ENCODE peak calls at places on chromosomes 12 and 14, in eight cellular contexts. F, H, C, P, Z, V, G and O are unnamed samples.

GRCh38 chr12:121532503-121533390 is 48.1 kb downstream of the KDM2B start:
- DNase-seq in F (no peak), H (no peak), C (no peak), P (no peak), Z (no peak), V (peak), G (peak), O (peak)

GRCh38 chr12:102503056-102503681 is 22.8 kb upstream of the IGF1 start:
- DNase-seq in F (no peak), H (no peak), C (no peak), P (no peak), Z (no peak), V (no peak), G (no peak), O (no peak)

GRCh38 chr12:53806689-53807088 is 54.9 kb upstream of the CISTR start:
- DNase-seq in F (no peak), H (no peak), C (no peak), P (no peak), Z (no peak), V (peak), G (no peak), O (no peak)

GRCh38 chr12:26633591-26634210 is 199.3 kb downstream of the ITPR2 start:
- DNase-seq in F (no peak), H (no peak), C (no peak), P (no peak), Z (peak), V (peak), G (no peak), O (peak)

GRCh38 chr14:21071225-21072041 is 1.3 kb downstream of the ARHGEF40 start:
- DNase-seq in F (no peak), H (peak), C (peak), P (peak), Z (peak), V (peak), G (peak), O (peak)

GRCh38 chr12:2248901-2249381 is 196.2 kb downstream of the CACNA1C start:
- DNase-seq in F (no peak), H (no peak), C (no peak), P (no peak), Z (no peak), V (peak), G (no peak), O (no peak)

GRCh38 chr12:92134638-92135274 is 10.9 kb downstream of the BTG1 start:
- DNase-seq in F (no peak), H (no peak), C (no peak), P (no peak), Z (no peak), V (peak), G (no peak), O (peak)

GRCh38 chr12:85725991-85726390 is 110.2 kb downstream of the RASSF9 start:
- DNase-seq in F (no peak), H (no peak), C (no peak), P (no peak), Z (no peak), V (peak), G (no peak), O (peak)

GRCh38 chr14:43539210-43539609 is 967.9 kb downstream of the FSCB start:
- DNase-seq in F (no peak), H (no peak), C (no peak), P (no peak), Z (no peak), V (peak), G (no peak), O (no peak)

GRCh38 chr14:104600141-104600643 is 4.4 kb downstream of the TMEM179 start:
- DNase-seq in F (no peak), H (peak), C (peak), P (peak), Z (no peak), V (no peak), G (no peak), O (peak)

GRCh38 chr12:104998423-104999346 is 12.6 kb downstream of the NOPCHAP1 start:
- DNase-seq in F (no peak), H (no peak), C (no peak), P (no peak), Z (no peak), V (no peak), G (no peak), O (no peak)

GRCh38 chr14:95495093-95495492 is 21.4 kb downstream of the SYNE3 start:
- DNase-seq in F (no peak), H (no peak), C (no peak), P (no peak), Z (no peak), V (no peak), G (no peak), O (no peak)

GRCh38 chr12:118034429-118035193 is 18.1 kb downstream of the RFC5 start:
- DNase-seq in F (no peak), H (peak), C (peak), P (no peak), Z (no peak), V (peak), G (no peak), O (peak)

GRCh38 chr12:39621670-39622069 is 2.1 kb upstream of the ABCD2 start:
- DNase-seq in F (no peak), H (no peak), C (no peak), P (no peak), Z (no peak), V (no peak), G (no peak), O (no peak)

GRCh38 chr12:96190403-96191170 is 3.6 kb upstream of the ELK3 start:
- DNase-seq in F (no peak), H (no peak), C (no peak), P (no peak), Z (no peak), V (no peak), G (no peak), O (peak)

GRCh38 chr12:46831335-46832083 is 5.7 kb upstream of the SLC38A4 start:
- DNase-seq in F (no peak), H (peak), C (no peak), P (no peak), Z (no peak), V (peak), G (peak), O (peak)

GRCh38 chr14:49280566-49280965 is 305.6 kb downstream of the RPS29 start:
- DNase-seq in F (no peak), H (no peak), C (no peak), P (no peak), Z (no peak), V (no peak), G (no peak), O (no peak)

GRCh38 chr12:117134059-117134458 is 34.8 kb upstream of the TESC start:
- DNase-seq in F (peak), H (no peak), C (peak), P (no peak), Z (peak), V (peak), G (no peak), O (no peak)

GRCh38 chr12:127519766-127520165 is 747.2 kb upstream of the TMEM132C start:
- DNase-seq in F (no peak), H (no peak), C (no peak), P (no peak), Z (no peak), V (no peak), G (no peak), O (no peak)